ENCODE peak calls at places on chromosomes 5 and 9, in five cellular contexts. H is IMR-90, Y is heart left ventricle, I is mesenchymal stem cell, X is breast epithelium. M is an unnamed sample.

GRCh38 chr5:74167206-74167929 is 473.2 kb downstream of the ENC1 start:
- DNase-seq in Y (no peak), I (peak; percentile 82), H (peak; percentile 92), X (no peak), M (no peak)

GRCh38 chr5:33837301-33837700 is 54.5 kb downstream of the ADAMTS12 start:
- DNase-seq in Y (no peak), I (no peak), X (no peak), H (no peak), M (no peak)

GRCh38 chr9:117574099-117574498 is 130.1 kb upstream of the TLR4 start:
- DNase-seq in I (no peak), H (no peak), Y (no peak), X (no peak), M (peak; percentile 13)

GRCh38 chr5:20224046-20224445 is 236.0 kb upstream of the CDH18 start:
- DNase-seq in X (no peak), H (no peak), Y (no peak), I (no peak), M (no peak)

GRCh38 chr9:126532951-126533910 is 80.5 kb upstream of the LMX1B start:
- DNase-seq in I (no peak), Y (no peak), X (no peak), H (no peak), M (no peak)

GRCh38 chr5:151156732-151157402 is 712 bp downstream of the ANXA6 start:
- DNase-seq in Y (no peak), H (peak; percentile 23), I (peak; percentile 38), X (no peak), M (no peak)

GRCh38 chr9:2466703-2467102 is 154.9 kb upstream of the VLDLR start:
- DNase-seq in H (no peak), Y (no peak), I (no peak), X (no peak), M (peak; percentile 14)

GRCh38 chr5:41871866-41872265 is 1.6 kb upstream of the OXCT1 start:
- DNase-seq in X (peak; percentile 40), I (no peak), Y (no peak), H (peak; percentile 33), M (no peak)

GRCh38 chr9:124183772-124184171 is 74.0 kb upstream of the NEK6 start:
- DNase-seq in X (no peak), Y (no peak), I (no peak), H (no peak), M (no peak)

GRCh38 chr5:59034498-59035186 is 451.8 kb downstream of the RAB3C start:
- DNase-seq in Y (no peak), I (peak; percentile 66), X (no peak), H (peak; percentile 77), M (peak; percentile 38)

GRCh38 chr5:134438268-134438622 is 26.6 kb upstream of the CDKN2AIPNL start:
- DNase-seq in I (peak; percentile 36), X (no peak), H (peak; percentile 90), Y (no peak), M (no peak)

GRCh38 chr9:107625383-107625984 is 135.9 kb upstream of the KLF4 start:
- DNase-seq in H (no peak), X (no peak), I (no peak), Y (no peak), M (no peak)

GRCh38 chr9:127723450-127723849 is 7.6 kb downstream of the TTC16 start:
- DNase-seq in X (no peak), Y (no peak), H (peak; percentile 66), I (no peak), M (no peak)

GRCh38 chr9:129864991-129865647 is 29.9 kb downstream of the USP20 start:
- DNase-seq in H (no peak), X (no peak), Y (no peak), I (no peak), M (no peak)

GRCh38 chr5:14882658-14883580 is 11.3 kb upstream of the ANKH start:
- DNase-seq in Y (peak; percentile 64), H (no peak), I (no peak), X (no peak), M (no peak)

GRCh38 chr5:157502143-157502647 is 42.2 kb downstream of the NIPAL4 start:
- DNase-seq in Y (no peak), H (peak; percentile 49), I (peak; percentile 51), X (no peak), M (no peak)

GRCh38 chr5:135145985-135146384 is 112.0 kb upstream of the PITX1 start:
- DNase-seq in X (no peak), H (no peak), Y (no peak), I (no peak), M (no peak)

GRCh38 chr5:68949711-68950110 is 144.1 kb upstream of the SLC30A5 start:
- DNase-seq in X (no peak), I (no peak), H (no peak), Y (no peak), M (no peak)

GRCh38 chr9:97615439-97616072 is 17.6 kb downstream of the TSTD2 start:
- DNase-seq in X (peak; percentile 41), H (peak; percentile 54), I (peak; percentile 63), Y (no peak), M (peak; percentile 67)

GRCh38 chr5:122183098-122183794 is 53.9 kb downstream of the ZNF474 start:
- DNase-seq in I (no peak), H (peak; percentile 76), Y (peak; percentile 73), X (peak; percentile 56), M (no peak)

GRCh38 chr9:71716138-71716909 is 52.0 kb downstream of the CEMIP2 start:
- DNase-seq in I (no peak), H (no peak), X (no peak), Y (no peak), M (no peak)

GRCh38 chr5:166768536-166768935 is 1522.9 kb upstream of the WWC1 start:
- DNase-seq in H (no peak), Y (no peak), X (no peak), I (peak; percentile 52), M (no peak)

GRCh38 chr5:81425569-81425968 is 31.6 kb upstream of the ACOT12 start:
- DNase-seq in I (peak; percentile 64), H (peak; percentile 65), Y (no peak), X (no peak), M (no peak)

GRCh38 chr9:99079542-99079941 is 25.4 kb upstream of the TGFBR1 start:
- DNase-seq in H (no peak), Y (no peak), X (no peak), I (no peak), M (no peak)

GRCh38 chr9:137305060-137305787 is 3.2 kb upstream of the NRARP start:
- DNase-seq in X (no peak), Y (peak; percentile 85), H (no peak), I (no peak), M (peak; percentile 39)

GRCh38 chr5:160507181-160507811 is 85.6 kb downstream of the PTTG1 start:
- DNase-seq in H (peak; percentile 65), Y (no peak), I (no peak), X (no peak), M (no peak)

GRCh38 chr5:62138607-62139006 is 167.4 kb upstream of the KIF2A start:
- DNase-seq in X (no peak), I (no peak), H (no peak), Y (no peak), M (peak; percentile 12)

GRCh38 chr5:167814828-167815227 is 476.6 kb upstream of the WWC1 start:
- DNase-seq in H (peak; percentile 88), I (peak; percentile 96), Y (no peak), X (peak; percentile 37), M (no peak)

GRCh38 chr9:69572611-69573010 is 99.6 kb downstream of the APBA1 start:
- DNase-seq in I (no peak), Y (no peak), H (no peak), X (no peak), M (no peak)

GRCh38 chr5:27325513-27325912 is 287.1 kb upstream of the CDH9 start:
- DNase-seq in I (peak; percentile 17), Y (no peak), X (no peak), H (peak; percentile 1), M (no peak)

GRCh38 chr5:17620627-17621026 is 10.4 kb downstream of the TAF11L12 start:
- DNase-seq in Y (no peak), I (no peak), X (no peak), H (no peak), M (peak; percentile 24)

DNA sequence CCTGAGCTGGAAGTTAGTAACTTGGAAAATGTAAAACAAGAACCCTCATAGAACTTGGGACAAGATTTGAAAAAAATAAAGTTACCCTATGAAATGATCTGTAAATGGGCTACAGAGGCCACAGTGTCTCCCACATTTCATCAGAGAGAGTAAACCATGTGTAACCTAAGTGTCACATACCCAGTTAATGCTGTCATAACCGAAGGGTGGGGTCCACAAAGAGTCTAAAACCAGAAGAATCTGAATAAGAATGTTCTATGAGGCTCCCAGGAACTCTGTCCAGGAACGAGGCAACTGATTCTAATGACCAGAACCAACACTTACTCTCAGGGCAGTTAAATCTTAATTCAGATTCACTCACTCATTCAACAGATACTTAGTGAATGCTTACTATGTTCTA is 1.0 kb upstream of the FAM13B start:
- DNase-seq in I (peak; percentile 77), H (peak; percentile 51), Y (no peak), X (no peak), M (no peak)
- H3K4me1 ChIP-seq in I (peaks cover 10% of the 10 kb centered on the region), H (peaks cover 2% of the 10 kb centered on the region), Y (peaks cover 36% of the 10 kb centered on the region), X (peaks cover 20% of the 10 kb centered on the region), M (peaks cover 6% of the 10 kb centered on the region)

DNA sequence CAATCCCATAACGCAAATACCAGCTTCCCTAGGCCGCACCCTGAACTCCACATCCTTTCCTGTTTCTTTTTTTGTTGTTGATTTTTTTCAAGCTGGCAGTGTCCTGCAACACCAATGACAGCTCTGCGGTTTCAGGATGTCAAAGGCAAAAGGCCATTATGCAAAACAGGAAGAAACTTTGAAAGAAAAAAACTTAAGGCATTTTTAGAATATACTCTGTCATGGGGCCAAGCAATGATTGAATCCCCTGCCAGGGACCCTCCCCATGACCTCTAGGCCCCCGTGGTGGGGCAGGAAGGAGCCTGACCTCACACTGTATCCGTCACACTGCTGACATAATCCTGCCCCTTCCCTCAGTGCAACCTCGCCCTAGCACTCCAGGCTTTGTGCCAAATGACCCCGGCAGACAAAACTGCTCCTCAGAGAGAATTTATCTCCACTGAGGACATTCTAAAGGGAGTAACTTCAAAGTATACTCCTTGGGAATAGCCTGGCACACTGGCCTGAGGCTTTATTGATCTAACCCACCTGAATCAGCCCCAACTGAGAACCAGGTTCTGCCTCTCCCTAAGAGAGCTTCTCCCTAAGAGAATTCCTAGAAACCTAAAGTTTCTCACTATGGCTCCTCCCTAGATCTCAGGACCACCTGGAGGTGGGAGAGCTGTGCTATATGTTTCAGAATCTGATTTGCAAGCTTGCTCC is 7.9 kb downstream of the B4GALT1 start:
- DNase-seq in H (peak; percentile 35), X (no peak), I (peak; percentile 73), Y (peak; percentile 85), M (no peak)
- H3K4me1 ChIP-seq in H (peaks cover 58% of the 10 kb centered on the region), X (peaks cover 72% of the 10 kb centered on the region), I (peaks cover 45% of the 10 kb centered on the region), Y (peaks cover 99% of the 10 kb centered on the region), M (peaks cover 27% of the 10 kb centered on the region)

GRCh38 chr5:132270706-132271105 is 13.2 kb downstream of the PDLIM4 start:
- DNase-seq in X (peak; percentile 20), Y (no peak), I (no peak), H (no peak), M (no peak)
- H3K4me1 ChIP-seq in X (peaks cover 13% of the 10 kb centered on the region), Y (peaks cover 15% of the 10 kb centered on the region), I (peaks cover 48% of the 10 kb centered on the region), H (peaks cover 29% of the 10 kb centered on the region), M (peaks cover 18% of the 10 kb centered on the region)

GRCh38 chr5:126450895-126451294 is 27.7 kb downstream of the GRAMD2B start:
- DNase-seq in Y (no peak), I (no peak), H (no peak), X (no peak), M (no peak)

GRCh38 chr5:126452477-126452876 is 29.3 kb downstream of the GRAMD2B start:
- DNase-seq in I (no peak), Y (no peak), H (peak; percentile 43), X (no peak), M (no peak)

GRCh38 chr5:126449751-126450271 is 26.6 kb downstream of the GRAMD2B start:
- DNase-seq in Y (no peak), X (no peak), I (peak; percentile 62), H (peak; percentile 77), M (no peak)

GRCh38 chr5:126448720-126449119 is 25.5 kb downstream of the GRAMD2B start:
- DNase-seq in X (no peak), I (no peak), Y (no peak), H (no peak), M (no peak)

GRCh38 chr5:126450388-126450787 is 27.2 kb downstream of the GRAMD2B start:
- DNase-seq in I (no peak), H (no peak), Y (no peak), X (no peak), M (no peak)
- H3K4me1 ChIP-seq in I (peaks cover 11% of the 10 kb centered on the region), H (peaks cover 17% of the 10 kb centered on the region), Y (peaks cover 37% of the 10 kb centered on the region), X (no peaks in the 10 kb centered on the region), M (no peaks in the 10 kb centered on the region)

M was measured in BE2C.